ENCODE peak calls at places on chromosomes 5 and 9, in four cellular contexts. T is K562, G is HCT116, W is GM12878. Z is an unnamed sample.

GRCh38 chr5:50903651-50904050 is 237.2 kb downstream of the PARP8 start:
- DNase-seq in T (no peak), G (no peak), W (no peak), Z (no peak)

GRCh38 chr5:33659526-33660169 is 218.9 kb downstream of the TARS1 start:
- DNase-seq in T (no peak), G (no peak), W (no peak), Z (no peak)

GRCh38 chr5:1410156-1411014 is 34.9 kb downstream of the SLC6A3 start:
- DNase-seq in T (no peak), G (no peak), W (no peak), Z (no peak)

GRCh38 chr5:134106991-134107701 is 7.3 kb upstream of the TCF7 start:
- DNase-seq in T (no peak), G (no peak), W (no peak), Z (no peak)

GRCh38 chr9:13804532-13804931 is 509.4 kb downstream of the NFIB start:
- DNase-seq in T (no peak), G (no peak), W (no peak), Z (no peak)

GRCh38 chr5:59391576-59391975 is 501.9 kb downstream of the PDE4D start:
- DNase-seq in T (no peak), G (no peak), W (no peak), Z (no peak)

GRCh38 chr9:68562456-68562855 is 21.8 kb upstream of the TMEM252 start:
- DNase-seq in T (no peak), G (no peak), W (no peak), Z (no peak)

GRCh38 chr9:36721846-36722588 is 149.3 kb downstream of the MELK start:
- DNase-seq in T (no peak), G (no peak), W (no peak), Z (no peak)

GRCh38 chr5:179322071-179323025 is 22.9 kb downstream of the ADAMTS2 start:
- DNase-seq in T (no peak), G (no peak), W (no peak), Z (no peak)

GRCh38 chr5:1786621-1787471 is 12.8 kb downstream of the MRPL36 start:
- DNase-seq in T (no peak), G (no peak), W (no peak), Z (no peak)

GRCh38 chr9:14092344-14092743 is 221.6 kb downstream of the NFIB start:
- DNase-seq in T (no peak), G (no peak), W (no peak), Z (no peak)

GRCh38 chr5:133933169-133933509 is 35.3 kb downstream of the C5orf15 start:
- DNase-seq in T (no peak), G (no peak), W (no peak), Z (no peak)

GRCh38 chr9:70046274-70047070 is 2.8 kb downstream of the MAMDC2 start:
- DNase-seq in T (no peak), G (no peak), W (no peak), Z (no peak)

GRCh38 chr9:70043285-70043684 is 363 bp upstream of the MAMDC2 start:
- DNase-seq in T (no peak), G (no peak), W (no peak), Z (no peak)

GRCh38 chr9:70043689-70044449 is at the start of gene MAMDC2:
- DNase-seq in T (no peak), G (no peak), W (no peak), Z (no peak)

GRCh38 chr9:70045452-70045851 is 1.8 kb downstream of the MAMDC2 start:
- DNase-seq in T (no peak), G (no peak), W (no peak), Z (no peak)

GRCh38 chr9:70044450-70045307 is 1.0 kb downstream of the MAMDC2 start:
- DNase-seq in T (peak), G (no peak), W (no peak), Z (no peak)
- H3K27ac ChIP-seq in T (no peak), G (no peak), W (no peak), Z (no peak)

GRCh38 chr5:73447234-73448071 is 1.1 kb downstream of the FOXD1 start:
- DNase-seq in T (peak), G (no peak), W (no peak), Z (no peak)
- TF ChIP-seq EZH2 in T (peak), G (no peak), W (peak), Z (no peak)

GRCh38 chr5:141691867-141692532 is 10.0 kb upstream of the ARAP3 start:
- DNase-seq in T (peak), G (peak), W (no peak), Z (no peak)
- TF ChIP-seq POLR2AphosphoS5 in T (no peak), G (no peak), W (no peak), Z (no peak)

DNA sequence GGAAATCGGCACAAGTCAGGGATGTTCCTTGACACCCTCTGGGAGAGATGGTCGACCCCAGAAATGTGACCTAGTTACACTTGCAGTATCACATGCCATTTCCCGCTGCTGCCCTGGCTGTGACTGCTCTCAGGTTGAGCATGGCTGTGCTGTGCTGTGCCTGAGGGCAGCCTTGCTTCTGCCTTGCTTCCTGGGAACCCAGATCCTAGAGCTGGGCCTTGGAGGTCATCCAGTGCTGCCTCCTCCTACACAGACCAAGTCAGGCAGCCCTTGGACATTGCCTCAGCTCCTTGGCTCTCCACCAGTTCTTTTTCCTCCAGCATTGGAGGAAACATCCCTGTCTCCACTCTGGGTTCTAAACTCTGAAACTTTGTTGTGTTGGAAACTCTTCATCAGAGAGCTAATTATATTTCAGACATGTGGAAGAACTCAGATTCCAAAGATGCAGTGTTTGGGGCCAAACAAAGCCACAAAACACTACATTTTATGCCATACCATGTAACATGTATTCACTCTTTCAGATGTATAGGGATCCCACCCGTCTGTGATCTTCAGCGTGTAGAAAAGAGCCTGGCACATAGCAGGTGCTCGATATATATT is 6.1 kb downstream of the MAMDC2 start:
- DNase-seq in T (no peak), G (no peak), W (no peak), Z (no peak)
- H3K27ac ChIP-seq in T (no peak), G (no peak), W (no peak), Z (no peak)

GRCh38 chr9:137487454-137488329 is 28.6 kb upstream of the NSMF start:
- DNase-seq in T (no peak), G (no peak), W (no peak), Z (no peak)
- TF ChIP-seq EZH2 in T (no peak), G (no peak), W (no peak), Z (no peak)

DNA sequence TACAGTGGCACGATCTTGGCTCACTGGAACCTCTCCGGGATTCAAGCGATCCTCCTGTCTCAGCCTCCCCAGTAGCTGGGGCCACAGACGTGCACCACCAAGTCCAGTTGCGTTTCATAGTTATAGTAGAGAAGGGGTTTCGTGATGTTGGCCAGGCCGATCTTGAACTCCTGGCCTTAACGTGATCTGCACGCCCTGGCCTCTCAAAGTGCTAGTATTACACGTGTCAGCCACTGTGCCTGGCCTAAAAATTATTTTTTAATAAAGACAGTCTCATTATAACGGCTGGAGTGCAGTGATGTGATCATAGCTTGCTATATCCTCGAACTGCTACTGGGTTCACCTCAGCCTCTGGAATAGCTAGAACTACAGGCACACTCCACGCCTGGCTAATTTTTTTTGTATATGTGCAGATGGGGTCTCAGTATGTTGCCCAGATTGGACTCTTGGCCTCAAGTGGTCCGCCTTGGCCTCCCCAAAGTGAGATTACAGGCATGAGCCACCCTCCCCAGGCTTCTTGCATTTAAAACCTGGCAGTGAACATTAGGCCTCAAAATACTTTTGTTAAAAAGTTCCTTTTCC is 4.4 kb downstream of the NPM1 start:
- DNase-seq in T (no peak), G (no peak), W (no peak), Z (no peak)
- TF ChIP-seq POLR2AphosphoS5 in T (no peak), G (no peak), W (peak), Z (no peak)

GRCh38 chr5:14810282-14810681 is 61.3 kb downstream of the ANKH start:
- DNase-seq in T (no peak), G (no peak), W (no peak), Z (no peak)
- H3K27ac ChIP-seq in T (no peak), G (peak), W (peak), Z (no peak)

GRCh38 chr9:136178773-136179075 is 26.2 kb downstream of the LHX3 start:
- DNase-seq in T (no peak), G (no peak), W (no peak), Z (no peak)
- TF ChIP-seq EZH2 in T (no peak), G (no peak), W (no peak), Z (no peak)

DNA sequence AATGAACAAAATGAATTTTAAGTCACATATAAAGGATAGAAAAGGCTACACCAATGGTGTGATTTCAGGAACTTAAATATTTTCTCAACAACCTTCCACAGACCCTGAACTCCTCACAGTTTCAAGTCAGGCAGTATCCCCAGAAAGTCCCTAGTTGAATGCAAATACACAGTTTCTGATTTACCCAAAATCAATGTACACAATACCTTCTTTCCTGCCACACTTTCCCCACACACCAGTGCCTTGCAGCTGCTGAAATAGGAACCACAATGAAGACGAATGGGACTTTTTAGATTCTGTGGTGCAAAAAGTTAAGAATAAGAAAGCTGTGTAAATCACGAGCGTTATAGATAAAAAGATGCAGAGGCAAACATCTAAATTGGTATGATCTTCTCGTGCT is 552.4 kb upstream of the MEF2C start:
- DNase-seq in T (no peak), G (no peak), W (peak), Z (no peak)
- TF ChIP-seq POLR2AphosphoS5 in T (no peak), G (no peak), W (peak), Z (no peak)

Z was measured in SK-N-MC.